ENCODE peak calls at places on chromosomes 2 and 18, in six cellular contexts. R is neural crest cell, C is NCI-H2171 treated with DMSO at 0.1 percent for 48 hours, N is NCI-H446 treated with DMSO at 0.1 percent for 48 hours, Y is breast epithelium, D is cardiac fibroblast. J is an unnamed sample.

GRCh38 chr2:12543452-12544220 is 173.1 kb upstream of the TRIB2 start:
- DNase-seq in C (peak; percentile 48), Y (no peak), D (peak; percentile 61), R (no peak), N (no peak), J (no peak)

GRCh38 chr18:74139414-74139813 is 8.2 kb downstream of the FBXO15 start:
- DNase-seq in Y (no peak), R (no peak), N (no peak), D (no peak), C (no peak), J (no peak)

GRCh38 chr2:223230352-223230751 is 178.4 kb downstream of the KCNE4 start:
- DNase-seq in R (no peak), D (no peak), N (no peak), Y (no peak), C (no peak), J (no peak)

GRCh38 chr2:17620280-17620679 is 79.8 kb downstream of the VSNL1 start:
- DNase-seq in Y (no peak), C (peak; percentile 36), R (no peak), N (peak; percentile 58), D (peak; percentile 71), J (no peak)

GRCh38 chr18:11336241-11336640 is 186.9 kb upstream of the PIEZO2 start:
- DNase-seq in N (no peak), Y (no peak), D (peak; percentile 21), C (no peak), R (no peak), J (no peak)

GRCh38 chr2:148645135-148645924 is 779 bp downstream of the EPC2 start:
- DNase-seq in N (peak; percentile 89), C (peak; percentile 86), R (peak; percentile 95), Y (peak; percentile 93), D (peak; percentile 93), J (peak; percentile 97)

GRCh38 chr2:53744395-53745065 is 23.1 kb upstream of the CHAC2 start:
- DNase-seq in D (no peak), C (no peak), Y (no peak), N (no peak), R (no peak), J (no peak)

GRCh38 chr2:241422350-241422749 is 66.3 kb downstream of the FARP2 start:
- DNase-seq in D (no peak), C (no peak), N (no peak), Y (no peak), R (no peak), J (no peak)

GRCh38 chr2:216694201-216694825 is 1.0 kb downstream of the IGFBP5 start:
- DNase-seq in C (peak; percentile 76), Y (no peak), R (peak; percentile 59), D (peak; percentile 35), N (no peak), J (peak; percentile 44)

GRCh38 chr2:80968450-80968849 is 663.9 kb upstream of the LRRTM1 start:
- DNase-seq in D (no peak), C (no peak), R (no peak), N (no peak), Y (no peak), J (no peak)

GRCh38 chr2:238382381-238382781 is 44.3 kb upstream of the ASB1 start:
- DNase-seq in N (no peak), D (peak; percentile 50), C (no peak), Y (no peak), R (no peak), J (no peak)

GRCh38 chr2:178117725-178118124 is 5.5 kb downstream of the RBM45 start:
- DNase-seq in C (no peak), D (no peak), N (no peak), Y (no peak), R (no peak), J (no peak)

GRCh38 chr2:1813371-1813770 is 69.1 kb upstream of the PXDN start:
- DNase-seq in Y (no peak), D (no peak), C (no peak), R (no peak), N (no peak), J (no peak)

GRCh38 chr2:215711484-215712034 is 275.7 kb upstream of the FN1 start:
- DNase-seq in C (no peak), Y (no peak), N (no peak), D (peak; percentile 73), R (no peak), J (no peak)

GRCh38 chr2:157504623-157505022 is 60.7 kb upstream of the CYTIP start:
- DNase-seq in C (no peak), Y (no peak), R (no peak), D (no peak), N (no peak), J (no peak)

GRCh38 chr2:138113871-138114525 is 149.7 kb downstream of the HNMT start:
- DNase-seq in C (no peak), R (no peak), Y (no peak), D (peak; percentile 80), N (no peak), J (no peak)

GRCh38 chr2:128158171-128158570 is 67.2 kb downstream of the UGGT1 start:
- DNase-seq in R (no peak), N (no peak), Y (no peak), D (no peak), C (no peak), J (no peak)

GRCh38 chr2:163593941-163594340 is 141.9 kb downstream of the FIGN start:
- DNase-seq in N (no peak), C (no peak), Y (no peak), R (no peak), D (no peak), J (peak; percentile 14)

GRCh38 chr2:10879624-10880585 is 31.8 kb upstream of the KCNF1 start:
- DNase-seq in C (no peak), R (no peak), N (no peak), D (no peak), Y (no peak), J (no peak)

J was measured in nucleus accumbens.